ENCODE peak calls at places on chromosome 19, in seven cellular contexts. W, B, I, C, X, D and T are unnamed samples.

GRCh38 chr19:39413269-39413902 is 917 bp downstream of the PLEKHG2 start:
- DNase-seq in W (peak; percentile 60), X (peak; percentile 77), I (peak; percentile 63), B (no peak), C (no peak), D (peak; percentile 72), T (peak; percentile 50)

GRCh38 chr19:3655402-3656072 is 28.9 kb upstream of the CACTIN start:
- DNase-seq in D (no peak), X (peak; percentile 96), I (no peak), B (no peak), W (peak; percentile 95), C (no peak), T (no peak)

GRCh38 chr19:8615813-8616596 is 5.5 kb upstream of the ADAMTS10 start:
- DNase-seq in C (peak; percentile 67), D (peak; percentile 87), I (peak; percentile 66), X (peak; percentile 50), W (peak; percentile 55), B (peak; percentile 64), T (peak; percentile 77)

GRCh38 chr19:15529774-15530372 is 21.5 kb downstream of the CYP4F22 start:
- DNase-seq in I (no peak), X (no peak), W (no peak), C (no peak), B (no peak), D (no peak), T (no peak)

GRCh38 chr19:12880551-12881171 is 588 bp downstream of the DNASE2 start:
- DNase-seq in W (peak; percentile 6), X (no peak), C (peak; percentile 53), D (no peak), I (peak; percentile 41), B (no peak), T (no peak)

GRCh38 chr19:3035542-3036118 is 6.5 kb upstream of the TLE2 start:
- DNase-seq in W (peak; percentile 99), I (peak; percentile 100), X (peak; percentile 99), C (peak; percentile 99), B (peak; percentile 99), D (peak; percentile 95), T (peak; percentile 98)

GRCh38 chr19:23116802-23117571 is at the start of gene ZNF730:
- DNase-seq in X (peak; percentile 85), W (peak; percentile 68), D (peak; percentile 91), C (peak; percentile 97), B (peak; percentile 89), I (peak; percentile 97), T (peak; percentile 92)

GRCh38 chr19:10009714-10010224 is 535 bp downstream of the COL5A3 start:
- DNase-seq in W (no peak), C (no peak), X (no peak), B (no peak), D (no peak), I (no peak), T (no peak)

GRCh38 chr19:35055715-35056179 is 14.2 kb downstream of the HPN start:
- DNase-seq in I (peak; percentile 93), B (no peak), W (no peak), X (no peak), C (peak; percentile 94), D (peak; percentile 75), T (no peak)

GRCh38 chr19:3071764-3072163 is 9.5 kb upstream of the TLE5 start:
- DNase-seq in I (no peak), D (no peak), C (no peak), X (no peak), B (no peak), W (no peak), T (no peak)

GRCh38 chr19:53595510-53595867 is 36.3 kb upstream of the DPRX start:
- DNase-seq in X (no peak), C (no peak), I (no peak), D (no peak), W (no peak), B (no peak), T (no peak)

GRCh38 chr19:16141043-16141442 is 2.4 kb upstream of the HSH2D start:
- DNase-seq in W (no peak), X (no peak), D (no peak), I (no peak), B (no peak), C (no peak), T (no peak)

GRCh38 chr19:8504171-8504570 is 1.7 kb upstream of the PRAM1 start:
- DNase-seq in I (no peak), W (no peak), X (no peak), B (no peak), C (no peak), D (no peak), T (no peak)

GRCh38 chr19:50377051-50377441 is 789 bp downstream of the NR1H2 start:
- DNase-seq in X (peak; percentile 17), C (no peak), I (peak; percentile 74), B (no peak), D (peak; percentile 83), W (no peak), T (peak; percentile 34)

GRCh38 chr19:46068345-46069258 is 27.8 kb upstream of the IGFL4 start:
- DNase-seq in B (no peak), I (no peak), X (peak; percentile 65), W (peak; percentile 82), C (no peak), D (no peak), T (peak; percentile 86)

GRCh38 chr19:38135150-38135998 is 88.6 kb downstream of the DPF1 start:
- DNase-seq in I (no peak), W (peak; percentile 43), B (peak; percentile 20), X (no peak), C (no peak), D (no peak), T (no peak)

GRCh38 chr19:38134538-38135149 is 89.4 kb downstream of the DPF1 start:
- DNase-seq in B (peak; percentile 49), W (peak; percentile 37), I (peak; percentile 67), X (peak; percentile 43), C (peak; percentile 55), D (peak; percentile 69), T (peak; percentile 48)

GRCh38 chr19:38132781-38133180 is 91.2 kb downstream of the DPF1 start:
- DNase-seq in B (no peak), C (no peak), I (no peak), X (no peak), D (no peak), W (no peak), T (no peak)

GRCh38 chr19:38125238-38125637 is 98.8 kb downstream of the DPF1 start:
- DNase-seq in I (no peak), W (no peak), C (no peak), X (no peak), D (no peak), B (no peak), T (no peak)

DNA sequence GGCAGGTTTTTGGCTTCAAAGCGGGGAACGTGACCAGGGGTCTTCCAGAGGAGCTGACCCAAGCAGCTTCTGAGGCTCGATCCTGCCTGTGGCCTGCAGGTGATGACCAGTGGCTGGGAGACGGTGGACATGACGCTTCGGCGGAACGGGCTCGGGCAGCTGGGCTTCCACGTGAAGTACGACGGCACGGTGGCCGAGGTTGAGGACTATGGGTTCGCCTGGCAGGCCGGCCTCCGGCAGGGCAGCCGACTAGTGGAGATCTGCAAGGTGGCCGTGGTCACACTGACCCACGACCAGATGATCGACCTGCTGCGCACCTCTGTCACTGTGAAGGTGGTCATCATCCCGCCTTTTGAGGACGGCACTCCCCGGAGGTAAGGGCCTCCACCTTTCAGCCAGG is 93.6 kb downstream of the DPF1 start:
- DNase-seq in B (no peak), C (no peak), W (no peak), X (no peak), D (no peak), I (no peak), T (no peak)
- H2AK5ac ChIP-seq in B (no peak overlapping the region), C (no peak overlapping the region), W (no peak overlapping the region), X (no peak overlapping the region), D (no peak overlapping the region), I (no peak overlapping the region), T (no peak overlapping the region)

GRCh38 chr19:37009871-37010270 is 68.4 kb upstream of the ZNF420 start:
- DNase-seq in B (no peak), D (no peak), X (no peak), W (no peak), I (no peak), C (no peak), T (no peak)
- H2BK120ac ChIP-seq in B (no peak overlapping the region), D (no peak overlapping the region), X (no peak overlapping the region), W (no peak overlapping the region), I (no peak overlapping the region), C (no peak overlapping the region), T (no peak overlapping the region)

GRCh38 chr19:612941-613340 is 20.4 kb downstream of the POLRMT start:
- DNase-seq in C (no peak), D (no peak), B (no peak), W (no peak), X (no peak), I (no peak), T (no peak)

GRCh38 chr19:610071-610800 is 20.6 kb downstream of the HCN2 start:
- DNase-seq in B (no peak), X (no peak), I (no peak), D (no peak), W (no peak), C (no peak), T (no peak)

GRCh38 chr19:610801-611505 is 21.3 kb downstream of the HCN2 start:
- DNase-seq in W (peak; percentile 76), B (no peak), D (no peak), C (no peak), I (no peak), X (peak; percentile 66), T (no peak)

GRCh38 chr19:613732-614567 is 19.4 kb downstream of the POLRMT start:
- DNase-seq in D (no peak), X (no peak), B (no peak), W (no peak), I (no peak), C (no peak), T (no peak)

GRCh38 chr19:611506-611869 is 21.8 kb downstream of the HCN2 start:
- DNase-seq in B (no peak), W (peak; percentile 96), D (no peak), I (no peak), X (peak; percentile 79), C (no peak), T (no peak)
- H3K18ac ChIP-seq in B (no peak overlapping the region), W (no peak overlapping the region), D (no peak overlapping the region), I (no peak overlapping the region), X (peak overlapping the region; percentile 35), C (no peak overlapping the region), T (no peak overlapping the region)

GRCh38 chr19:17156947-17157302 is 58.2 kb upstream of the USE1 start:
- DNase-seq in X (no peak), C (no peak), I (no peak), B (no peak), W (no peak), D (no peak), T (no peak)

GRCh38 chr19:17155251-17155650 is 59.9 kb upstream of the USE1 start:
- DNase-seq in I (no peak), D (no peak), W (no peak), X (no peak), B (no peak), C (no peak), T (peak; percentile 96)

GRCh38 chr19:17156296-17156946 is 58.7 kb upstream of the USE1 start:
- DNase-seq in I (no peak), X (no peak), C (no peak), D (no peak), B (no peak), W (no peak), T (peak; percentile 99)

GRCh38 chr19:17149393-17150135 is 65.6 kb upstream of the USE1 start:
- DNase-seq in C (no peak), I (no peak), B (no peak), D (no peak), W (no peak), X (no peak), T (peak; percentile 73)

DNA sequence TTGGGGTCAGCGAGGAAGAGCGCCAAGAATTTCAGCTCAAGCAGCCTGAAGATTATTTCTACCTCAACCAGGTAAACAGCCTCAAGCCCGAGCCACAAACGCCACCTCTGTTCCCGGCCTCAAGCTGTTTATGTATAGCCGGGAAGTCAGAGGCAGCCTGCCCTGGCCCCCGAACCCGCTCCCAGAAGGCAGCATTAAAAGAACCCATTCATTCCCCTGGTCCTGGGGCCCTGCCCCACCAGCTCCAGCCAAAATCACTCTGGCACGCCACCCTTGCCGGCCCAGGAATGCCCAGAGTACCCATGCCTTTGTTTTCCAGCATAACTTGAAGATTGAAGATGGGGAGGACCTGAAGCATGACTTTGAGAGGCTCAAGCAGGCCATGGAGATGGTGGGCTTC is 61.2 kb upstream of the USE1 start:
- DNase-seq in B (no peak), X (no peak), C (no peak), D (no peak), W (no peak), I (no peak), T (no peak)
- H2AK5ac ChIP-seq in B (no peak overlapping the region), X (no peak overlapping the region), C (no peak overlapping the region), D (no peak overlapping the region), W (no peak overlapping the region), I (no peak overlapping the region), T (no peak overlapping the region)